ENCODE peak calls at places on chromosomes 16 and 17, in six cellular contexts. W, E, V, C, Y and A are unnamed samples.

GRCh38 chr17:73336613-73337400 is 25.0 kb upstream of the CDC42EP4 start:
- DNase-seq in Y (no peak), E (no peak), V (no peak), W (no peak), C (no peak), A (no peak)

GRCh38 chr16:84247341-84247740 is 7.5 kb upstream of the KCNG4 start:
- DNase-seq in Y (no peak), V (no peak), C (no peak), E (no peak), W (no peak), A (no peak)

GRCh38 chr16:85072947-85073346 is 39.3 kb downstream of the CIBAR2 start:
- DNase-seq in Y (no peak), V (no peak), E (no peak), C (no peak), W (no peak), A (no peak)

GRCh38 chr17:78664476-78665384 is 87.5 kb upstream of the DNAH17 start:
- DNase-seq in C (no peak), W (no peak), E (no peak), V (no peak), Y (no peak), A (no peak)

GRCh38 chr17:79746955-79747507 is 16.3 kb downstream of the ENPP7 start:
- DNase-seq in Y (no peak), V (no peak), W (peak; percentile 39), E (no peak), C (no peak), A (no peak)

GRCh38 chr16:56689171-56689570 is 6.9 kb downstream of the MT1X start:
- DNase-seq in W (no peak), Y (no peak), V (no peak), E (no peak), C (no peak), A (no peak)

GRCh38 chr16:83530293-83530692 is 277.5 kb upstream of the HSBP1 start:
- DNase-seq in C (no peak), W (no peak), V (no peak), Y (no peak), E (no peak), A (no peak)

GRCh38 chr16:53949716-53950410 is 245.9 kb downstream of the FTO start:
- DNase-seq in V (no peak), Y (no peak), W (no peak), C (no peak), E (peak; percentile 26), A (no peak)

GRCh38 chr17:76046064-76046463 is 19.0 kb upstream of the EVPL start:
- DNase-seq in W (no peak), C (no peak), V (no peak), E (no peak), Y (no peak), A (no peak)

GRCh38 chr17:48259710-48260291 is 152.2 kb downstream of the SNX11 start:
- DNase-seq in C (no peak), Y (no peak), E (peak; percentile 40), W (no peak), V (peak; percentile 2), A (no peak)

GRCh38 chr17:70767102-70767701 is 597.9 kb downstream of the KCNJ2 start:
- DNase-seq in C (no peak), E (peak; percentile 32), W (no peak), V (peak; percentile 51), Y (no peak), A (no peak)

GRCh38 chr16:58299757-58300349 is 5.0 kb upstream of the PRSS54 start:
- DNase-seq in C (no peak), E (peak; percentile 36), W (peak; percentile 65), V (no peak), Y (no peak), A (no peak)

GRCh38 chr17:44564429-44564828 is 7.1 kb downstream of the FZD2 start:
- DNase-seq in Y (no peak), C (no peak), W (no peak), V (no peak), E (no peak), A (no peak)

GRCh38 chr17:17518951-17519350 is 22.8 kb upstream of the RASD1 start:
- DNase-seq in V (no peak), W (no peak), Y (no peak), E (no peak), C (no peak), A (no peak)

GRCh38 chr16:54504372-54504771 is 217.8 kb upstream of the IRX3 start:
- DNase-seq in C (no peak), V (no peak), W (no peak), Y (no peak), E (no peak), A (no peak)

GRCh38 chr16:16004314-16004749 is 54.9 kb downstream of the ABCC1 start:
- DNase-seq in C (no peak), V (no peak), W (no peak), E (no peak), Y (no peak), A (no peak)

GRCh38 chr17:9090641-9091096 is 69.4 kb downstream of the NTN1 start:
- DNase-seq in W (no peak), Y (no peak), E (no peak), V (peak; percentile 57), C (no peak), A (no peak)

GRCh38 chr17:78144146-78144719 is 2.0 kb upstream of the C17orf99 start:
- DNase-seq in Y (no peak), C (no peak), W (no peak), E (peak; percentile 73), V (peak; percentile 89), A (no peak)

GRCh38 chr17:74757502-74757901 is 9.1 kb downstream of the NHERF1 start:
- DNase-seq in C (no peak), E (no peak), Y (no peak), W (no peak), V (no peak), A (no peak)